ENCODE peak calls at places on chromosomes 13 and 19, in nine cellular contexts. M is HepG2, K is HCT116, F is A549, V is GM12878, R is HL-60, Z is GM23338, I is SK-N-SH, E is K562. Q is an unnamed sample.

GRCh38 chr13:22278336-22278929 is 607.6 kb downstream of the FGF9 start:
- DNase-seq in M (peak; percentile 2), K (peak; percentile 34), F (no peak), V (peak; percentile 43), R (no peak), Z (peak; percentile 71), I (peak; percentile 8), E (no peak), Q (peak; percentile 0)

GRCh38 chr19:11580665-11581418 is 3.4 kb upstream of the ACP5 start:
- DNase-seq in M (no peak), K (no peak), F (no peak), V (no peak), R (no peak), Z (no peak), I (no peak), E (no peak), Q (no peak)

GRCh38 chr19:10085641-10086031 is 481 bp upstream of the SHFL start:
- DNase-seq in M (no peak), K (no peak), F (no peak), V (no peak), R (no peak), Z (peak; percentile 29), I (no peak), E (peak; percentile 6), Q (no peak)

GRCh38 chr13:110714798-110715394 is 1.4 kb downstream of the ING1 start:
- DNase-seq in M (peak; percentile 20), K (no peak), F (no peak), V (no peak), R (no peak), Z (peak; percentile 64), I (no peak), E (no peak), Q (no peak)

GRCh38 chr19:11479470-11480080 is 1.3 kb downstream of the ELAVL3 start:
- DNase-seq in M (peak; percentile 41), K (no peak), F (no peak), V (no peak), R (no peak), Z (peak; percentile 91), I (peak; percentile 98), E (peak; percentile 100), Q (no peak)

GRCh38 chr19:10975374-10976036 is 14.7 kb downstream of the SMARCA4 start:
- DNase-seq in M (no peak), K (no peak), F (no peak), V (no peak), R (no peak), Z (no peak), I (no peak), E (no peak), Q (no peak)

GRCh38 chr19:34418300-34418699 is 9.9 kb upstream of the UBA2 start:
- DNase-seq in M (no peak), K (no peak), F (no peak), V (no peak), R (no peak), Z (no peak), I (no peak), E (no peak), Q (no peak)

GRCh38 chr13:43783820-43784219 is 3.0 kb downstream of the ENOX1 start:
- DNase-seq in M (no peak), K (no peak), F (peak; percentile 9), V (no peak), R (peak; percentile 23), Z (peak; percentile 66), I (peak; percentile 56), E (no peak), Q (no peak)

GRCh38 chr19:58518261-58519086 is 1.1 kb downstream of the ZBTB45 start:
- DNase-seq in M (no peak), K (no peak), F (no peak), V (no peak), R (peak; percentile 55), Z (no peak), I (peak; percentile 39), E (no peak), Q (no peak)

GRCh38 chr19:38665950-38666661 is 18.7 kb downstream of the ACTN4 start:
- DNase-seq in M (peak; percentile 68), K (no peak), F (no peak), V (no peak), R (no peak), Z (peak; percentile 98), I (no peak), E (no peak), Q (no peak)

GRCh38 chr19:45999653-46000121 is 4.4 kb downstream of the CCDC61 start:
- DNase-seq in M (no peak), K (no peak), F (no peak), V (no peak), R (no peak), Z (peak; percentile 87), I (peak; percentile 86), E (peak; percentile 70), Q (no peak)

GRCh38 chr19:604355-604754 is 14.7 kb downstream of the HCN2 start:
- DNase-seq in M (no peak), K (no peak), F (no peak), V (no peak), R (no peak), Z (no peak), I (peak; percentile 89), E (peak; percentile 76), Q (no peak)

GRCh38 chr19:13995017-13995728 is 10.9 kb downstream of the RFX1 start:
- DNase-seq in M (no peak), K (no peak), F (no peak), V (no peak), R (no peak), Z (no peak), I (no peak), E (no peak), Q (no peak)

GRCh38 chr13:35716186-35716585 is 239.7 kb upstream of the MAB21L1 start:
- DNase-seq in M (no peak), K (no peak), F (no peak), V (no peak), R (no peak), Z (no peak), I (no peak), E (no peak), Q (no peak)

GRCh38 chr13:103876571-103876970 is 810.4 kb upstream of the SLC10A2 start:
- DNase-seq in M (no peak), K (no peak), F (no peak), V (no peak), R (no peak), Z (no peak), I (no peak), E (no peak), Q (no peak)

GRCh38 chr13:65336106-65336603 is 1894.0 kb downstream of the PCDH9 start:
- DNase-seq in M (no peak), K (no peak), F (no peak), V (no peak), R (no peak), Z (no peak), I (no peak), E (no peak), Q (no peak)

GRCh38 chr13:41388143-41388881 is 69.0 kb upstream of the RGCC start:
- DNase-seq in M (no peak), K (no peak), F (no peak), V (no peak), R (no peak), Z (no peak), I (no peak), E (no peak), Q (no peak)
- H3K27ac ChIP-seq in M (no peak overlapping the region), K (no peak overlapping the region), F (no peak overlapping the region), V (no peak overlapping the region), R (no peak overlapping the region), Z (no peak overlapping the region), I (no peak overlapping the region), E (no peak overlapping the region), Q (no peak overlapping the region)

DNA sequence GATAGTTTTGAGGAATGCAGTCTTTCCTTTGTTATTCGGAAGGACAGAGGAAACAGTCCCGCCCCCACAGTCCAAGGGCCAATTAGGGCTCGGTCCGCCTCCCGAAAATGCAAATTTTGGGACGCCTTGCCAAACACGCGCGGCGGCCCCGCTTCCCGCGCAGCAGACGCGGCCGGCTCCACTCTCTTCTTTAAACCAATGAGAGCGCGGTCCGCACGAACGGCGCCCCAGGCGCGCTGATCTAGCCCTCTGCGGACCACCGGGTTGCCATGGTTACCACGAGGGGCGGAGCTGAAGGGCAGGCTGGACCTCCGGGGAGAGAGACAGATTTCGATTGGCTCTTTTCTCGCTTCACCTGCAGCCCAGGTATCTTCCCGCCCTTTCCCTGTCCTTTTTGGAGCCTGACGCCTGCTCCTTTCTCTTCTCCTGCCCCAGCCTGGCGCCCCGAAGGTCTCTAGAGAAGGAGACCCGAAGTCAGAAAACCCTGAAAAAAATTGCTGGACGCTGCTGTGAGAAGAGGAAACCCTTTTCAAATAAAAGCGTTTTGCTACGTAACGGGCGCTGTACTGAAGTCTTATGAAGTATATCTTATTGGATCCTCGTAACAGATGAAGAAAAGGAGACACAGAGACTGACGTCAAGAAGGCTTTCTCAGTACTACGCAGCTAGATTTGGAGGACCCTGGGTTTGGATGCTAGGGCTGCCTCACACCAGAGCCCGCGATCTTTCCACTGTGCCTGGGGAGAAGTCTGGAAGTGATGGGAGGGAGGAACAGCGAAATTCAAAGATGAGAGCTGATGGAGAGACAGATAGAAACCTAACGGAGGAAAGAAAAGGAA is 2.0 kb downstream of the PTH2 start:
- DNase-seq in M (no peak), K (no peak), F (no peak), V (no peak), R (no peak), Z (peak; percentile 99), I (peak; percentile 95), E (peak; percentile 91), Q (no peak)
- TF ChIP-seq REST in M (no peak), K (no peak), F (no peak), V (no peak), R (no peak), Z (no peak), I (no peak), E (no peak), Q (no peak)

GRCh38 chr19:18000480-18000980 is 7.4 kb upstream of the ARRDC2 start:
- DNase-seq in M (no peak), K (no peak), F (no peak), V (no peak), R (no peak), Z (no peak), I (no peak), E (no peak), Q (no peak)

GRCh38 chr19:18000981-18001836 is 6.8 kb upstream of the ARRDC2 start:
- DNase-seq in M (peak; percentile 70), K (peak; percentile 81), F (peak; percentile 82), V (no peak), R (peak; percentile 85), Z (peak; percentile 87), I (peak; percentile 92), E (peak; percentile 86), Q (no peak)

GRCh38 chr19:18001837-18002345 is 6.1 kb upstream of the ARRDC2 start:
- DNase-seq in M (no peak), K (no peak), F (no peak), V (no peak), R (no peak), Z (no peak), I (peak; percentile 42), E (no peak), Q (no peak)

GRCh38 chr19:17999685-18000479 is 8.1 kb upstream of the ARRDC2 start:
- DNase-seq in M (no peak), K (no peak), F (no peak), V (no peak), R (no peak), Z (no peak), I (no peak), E (peak; percentile 83), Q (no peak)

GRCh38 chr19:18002347-18002850 is 5.6 kb upstream of the ARRDC2 start:
- DNase-seq in M (no peak), K (no peak), F (no peak), V (no peak), R (peak; percentile 65), Z (no peak), I (peak; percentile 27), E (no peak), Q (no peak)
- H3K27ac ChIP-seq in M (no peak overlapping the region), K (peak overlapping the region; percentile 97), F (peak overlapping the region; percentile 90), V (peak overlapping the region; percentile 62), R (peak overlapping the region; percentile 87), Z (no peak overlapping the region), I (no peak overlapping the region), E (peak overlapping the region; percentile 95), Q (no peak overlapping the region)

GRCh38 chr13:100275746-100276145 is 186.9 kb downstream of the PCCA start:
- DNase-seq in M (no peak), K (no peak), F (no peak), V (no peak), R (no peak), Z (no peak), I (no peak), E (no peak), Q (no peak)
- TF ChIP-seq REST in M (no peak), K (no peak), F (no peak), V (no peak), R (no peak), Z (no peak), I (no peak), E (no peak), Q (no peak)

Q was measured in Panc1.